ENCODE peak calls at places on chromosomes 3 and 15, in four cellular contexts. T, D, Q and M are unnamed samples.

GRCh38 chr3:197795200-197795599 is 4.1 kb downstream of the LRCH3 start:
- DNase-seq in T (no peak), D (no peak), Q (no peak), M (no peak)

GRCh38 chr3:100526613-100527346 is 34.4 kb downstream of the TMEM45A start:
- DNase-seq in Q (no peak), D (no peak), T (no peak), M (no peak)

GRCh38 chr3:171640520-171641412 is 169.5 kb downstream of the PLD1 start:
- DNase-seq in T (no peak), Q (no peak), D (no peak), M (no peak)

GRCh38 chr15:88491158-88491557 is 23.6 kb downstream of the MRPS11 start:
- DNase-seq in Q (no peak), T (no peak), D (no peak), M (no peak)

GRCh38 chr15:92164327-92165000 is 229.2 kb upstream of the ST8SIA2 start:
- DNase-seq in Q (no peak), D (no peak), T (no peak), M (no peak)

GRCh38 chr3:47747558-47747957 is 34.1 kb downstream of the SMARCC1 start:
- DNase-seq in D (no peak), T (no peak), Q (no peak), M (no peak)

GRCh38 chr15:70873232-70874054 is 18.8 kb downstream of the THAP10 start:
- DNase-seq in T (no peak), D (no peak), Q (no peak), M (no peak)

GRCh38 chr15:66780172-66780972 is 78.3 kb downstream of the SMAD6 start:
- DNase-seq in T (no peak), Q (no peak), D (no peak), M (no peak)

GRCh38 chr3:73270839-73271483 is 209.5 kb downstream of the EBLN2 start:
- DNase-seq in Q (no peak), D (no peak), T (no peak), M (no peak)

GRCh38 chr15:101669744-101670143 is 17.6 kb upstream of the TM2D3 start:
- DNase-seq in Q (no peak), D (no peak), T (no peak), M (no peak)

GRCh38 chr15:25694823-25695312 is 168.3 kb downstream of the ATP10A start:
- DNase-seq in D (no peak), T (no peak), Q (no peak), M (no peak)

GRCh38 chr3:107981471-107982111 is 109.2 kb downstream of the CD47 start:
- DNase-seq in Q (no peak), T (no peak), D (no peak), M (no peak)

GRCh38 chr3:179513867-179514266 is 48.9 kb upstream of the ACTL6A start:
- DNase-seq in Q (no peak), T (no peak), D (no peak), M (no peak)

GRCh38 chr15:60639502-60639901 is 160.6 kb upstream of the ICE2 start:
- DNase-seq in Q (no peak), D (no peak), T (no peak), M (no peak)

GRCh38 chr3:160473233-160473632 is 23.6 kb upstream of the TRIM59 start:
- DNase-seq in D (no peak), Q (no peak), T (no peak), M (no peak)

GRCh38 chr3:160472344-160472743 is 22.8 kb upstream of the TRIM59 start:
- DNase-seq in Q (no peak), D (no peak), T (no peak), M (no peak)

GRCh38 chr3:160473978-160474377 is 24.4 kb upstream of the TRIM59 start:
- DNase-seq in D (no peak), Q (no peak), T (no peak), M (no peak)

GRCh38 chr3:160470181-160470580 is 20.6 kb upstream of the TRIM59 start:
- DNase-seq in Q (no peak), D (no peak), T (no peak), M (no peak)

GRCh38 chr3:160471892-160472291 is 22.3 kb upstream of the TRIM59 start:
- DNase-seq in Q (no peak), T (no peak), D (no peak), M (no peak)
- TF ChIP-seq SPI1 in Q (no peak), T (no peak), D (no peak), M (no peak)

GRCh38 chr15:58770857-58771620 is at the start of gene MINDY2:
- DNase-seq in Q (peak; percentile 94), D (peak; percentile 93), T (peak; percentile 92), M (peak; percentile 97)
- TF ChIP-seq POLR2AphosphoS5 in Q (peak; percentile 85), D (peak; percentile 67), T (peak; percentile 19), M (peak; percentile 69)

DNA sequence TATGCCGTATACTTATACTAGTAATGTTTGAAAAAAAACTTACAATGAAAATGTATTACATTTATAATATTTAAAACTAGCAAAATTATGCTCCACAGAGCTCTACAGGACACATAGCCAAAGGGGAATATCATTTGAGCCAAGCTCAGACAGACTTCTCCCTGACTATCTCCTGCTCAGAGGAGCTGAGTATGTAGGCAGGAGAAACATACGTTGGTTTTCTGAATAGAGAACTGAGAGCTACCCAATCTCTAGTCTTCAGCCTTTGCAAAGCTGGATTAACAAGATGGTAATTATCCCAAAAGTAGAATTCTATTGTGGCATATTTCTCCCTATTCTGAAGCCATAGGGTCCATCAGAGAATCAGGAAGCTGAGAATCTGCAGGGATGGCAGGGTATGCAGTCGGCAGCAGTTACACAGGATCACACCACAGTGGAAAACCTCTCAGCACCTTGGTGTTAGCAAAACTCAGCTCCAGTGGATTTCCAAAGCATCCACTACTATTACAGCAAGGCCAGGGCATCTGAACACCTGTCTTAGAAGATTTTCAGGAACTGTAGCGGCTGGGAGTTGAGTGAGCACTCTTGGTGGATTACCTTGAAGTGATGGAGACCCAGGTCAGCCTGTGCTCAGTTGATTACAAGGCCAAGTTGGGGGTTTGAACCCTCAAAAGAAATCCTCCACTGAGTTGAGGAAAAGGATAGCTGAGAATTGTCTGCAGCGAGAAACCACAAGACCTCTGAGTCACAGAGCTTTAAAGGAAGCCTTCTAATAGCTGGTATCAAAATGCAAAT is 30.1 kb downstream of the GPR15 start:
- DNase-seq in D (no peak), T (no peak), Q (no peak), M (no peak)
- TF ChIP-seq SPI1 in D (no peak), T (peak; percentile 76), Q (peak; percentile 63), M (no peak)

GRCh38 chr15:65311760-65312159 is 7.3 kb downstream of the RNU5B-1 start:
- DNase-seq in Q (no peak), T (no peak), D (no peak), M (no peak)
- TF ChIP-seq POLR2AphosphoS5 in Q (no peak), T (no peak), D (no peak), M (no peak)

GRCh38 chr15:82127581-82127980 is 81.8 kb upstream of the MEX3B start:
- DNase-seq in D (no peak), T (no peak), Q (no peak), M (no peak)

GRCh38 chr15:82124331-82125263 is 78.8 kb upstream of the MEX3B start:
- DNase-seq in Q (no peak), T (no peak), D (no peak), M (no peak)

GRCh38 chr15:82129144-82129692 is 83.4 kb upstream of the MEX3B start:
- DNase-seq in D (no peak), Q (no peak), T (no peak), M (no peak)

GRCh38 chr15:82128401-82129143 is 82.8 kb upstream of the MEX3B start:
- DNase-seq in D (no peak), T (no peak), Q (no peak), M (peak; percentile 19)

GRCh38 chr15:82126346-82126745 is 80.5 kb upstream of the MEX3B start:
- DNase-seq in T (no peak), Q (no peak), D (no peak), M (no peak)
- TF ChIP-seq SPI1 in T (no peak), Q (no peak), D (no peak), M (no peak)

GRCh38 chr3:128581566-128581965 is 69.1 kb downstream of the RPN1 start:
- DNase-seq in T (no peak), Q (no peak), D (no peak), M (no peak)
- TF ChIP-seq POLR2AphosphoS5 in T (no peak), Q (no peak), D (no peak), M (no peak)

DNA sequence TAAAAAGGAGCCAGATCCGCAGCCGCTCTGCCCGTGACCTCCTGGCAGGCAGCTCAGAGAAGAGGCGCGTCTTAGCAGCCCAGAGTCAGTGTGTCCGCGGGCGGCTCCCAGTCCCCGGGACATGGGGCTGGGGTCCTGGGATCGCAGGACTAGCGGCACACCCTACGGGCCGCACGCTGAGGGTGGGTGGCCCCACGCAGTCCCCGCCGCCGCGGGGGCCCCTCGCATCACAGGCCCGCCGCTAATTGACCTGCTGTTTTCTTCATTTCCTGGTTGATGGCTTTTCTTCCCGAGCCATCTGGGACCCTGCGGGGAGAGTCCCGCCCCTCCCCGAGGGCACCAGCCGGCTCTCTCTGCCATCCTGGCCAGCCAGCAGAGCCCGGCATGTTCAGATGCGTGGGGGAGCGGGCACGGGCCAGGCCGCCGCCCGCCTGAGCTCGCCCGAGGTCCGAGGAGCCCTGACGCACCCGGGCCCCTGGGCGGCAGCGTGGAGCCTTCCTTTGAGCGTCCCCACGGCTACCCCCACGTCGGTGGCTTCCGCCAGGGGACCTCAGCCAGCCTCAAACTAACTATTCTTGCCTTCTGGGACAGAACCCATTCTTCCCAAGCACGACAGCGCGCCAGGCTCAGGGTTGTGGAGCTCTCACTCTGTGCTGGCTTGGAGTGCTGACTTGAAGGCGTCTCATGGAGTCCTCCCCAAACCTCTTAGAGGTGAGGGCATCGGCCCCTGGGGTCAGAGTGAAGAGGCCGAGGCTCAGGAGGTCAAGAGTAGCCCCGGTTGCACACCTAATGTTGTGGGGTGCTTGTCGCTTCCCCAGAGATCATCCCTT is 34.6 kb upstream of the CACNA2D3 start:
- DNase-seq in Q (no peak), D (no peak), T (no peak), M (no peak)
- TF ChIP-seq SPI1 in Q (no peak), D (no peak), T (no peak), M (no peak)

GRCh38 chr3:123778991-123779622 is 105.0 kb downstream of the MYLK start:
- DNase-seq in Q (no peak), D (no peak), T (no peak), M (no peak)
- TF ChIP-seq POLR2AphosphoS5 in Q (no peak), D (no peak), T (no peak), M (no peak)